ENCODE peak calls at places on chromosome 19, in nine cellular contexts. One of them, this sample, is unnamed.

GRCh38 chr19:48660854-48661731 is 11.7 kb downstream of the NTN5 start:
- DNase-seq in stimulated activated CD8-positive, alpha-beta memory T cell treated with anti-CD3 and anti-CD28 coated beads, Interleukin-12 subunit alpha, Interleukin-12 subunit beta, amount 100 ng/mL, for 4 hours: peak
- DNase-seq in stimulated activated CD4-positive, alpha-beta T cell treated with anti-CD3 and anti-CD28 coated beads, Interleukin-4, amount 100 ng/mL, for 1 hour: peak
- DNase-seq in mesendoderm: peak
- DNase-seq in activated CD4-positive, alpha-beta T cell treated with anti-CD3 and anti-CD28 coated beads for 1 hour: peak
- DNase-seq in Jurkat, Clone E6-1: peak
- DNase-seq in ELR: peak
- DNase-seq in uterus: peak
- DNase-seq in NCI-H1436: peak
- DNase-seq in this sample: peak

GRCh38 chr19:16872728-16873127 is 16.1 kb upstream of the F2RL3 start:
- DNase-seq in stimulated activated CD4-positive, alpha-beta T cell treated with anti-CD3 and anti-CD28 coated beads, Interleukin-4, amount 100 ng/mL, for 1 hour: no peak
- DNase-seq in NCI-H1436: no peak
- DNase-seq in uterus: no peak
- DNase-seq in activated CD4-positive, alpha-beta T cell treated with anti-CD3 and anti-CD28 coated beads for 1 hour: no peak
- DNase-seq in mesendoderm: no peak
- DNase-seq in Jurkat, Clone E6-1: no peak
- DNase-seq in stimulated activated CD8-positive, alpha-beta memory T cell treated with anti-CD3 and anti-CD28 coated beads, Interleukin-12 subunit alpha, Interleukin-12 subunit beta, amount 100 ng/mL, for 4 hours: no peak
- DNase-seq in ELR: no peak
- DNase-seq in this sample: no peak

GRCh38 chr19:1884291-1884718 is 991 bp downstream of the ABHD17A start:
- DNase-seq in stimulated activated CD8-positive, alpha-beta memory T cell treated with anti-CD3 and anti-CD28 coated beads, Interleukin-12 subunit alpha, Interleukin-12 subunit beta, amount 100 ng/mL, for 4 hours: peak
- DNase-seq in activated CD4-positive, alpha-beta T cell treated with anti-CD3 and anti-CD28 coated beads for 1 hour: no peak
- DNase-seq in Jurkat, Clone E6-1: no peak
- DNase-seq in stimulated activated CD4-positive, alpha-beta T cell treated with anti-CD3 and anti-CD28 coated beads, Interleukin-4, amount 100 ng/mL, for 1 hour: no peak
- DNase-seq in mesendoderm: no peak
- DNase-seq in ELR: no peak
- DNase-seq in NCI-H1436: no peak
- DNase-seq in uterus: no peak
- DNase-seq in this sample: no peak

GRCh38 chr19:31445406-31445805 is 96.2 kb upstream of the TSHZ3 start:
- DNase-seq in stimulated activated CD4-positive, alpha-beta T cell treated with anti-CD3 and anti-CD28 coated beads, Interleukin-4, amount 100 ng/mL, for 1 hour: no peak
- DNase-seq in NCI-H1436: no peak
- DNase-seq in activated CD4-positive, alpha-beta T cell treated with anti-CD3 and anti-CD28 coated beads for 1 hour: no peak
- DNase-seq in uterus: no peak
- DNase-seq in mesendoderm: no peak
- DNase-seq in stimulated activated CD8-positive, alpha-beta memory T cell treated with anti-CD3 and anti-CD28 coated beads, Interleukin-12 subunit alpha, Interleukin-12 subunit beta, amount 100 ng/mL, for 4 hours: no peak
- DNase-seq in ELR: no peak
- DNase-seq in Jurkat, Clone E6-1: no peak
- DNase-seq in this sample: no peak

GRCh38 chr19:41997121-41997850 is 3.3 kb upstream of the ATP1A3 start:
- DNase-seq in uterus: no peak
- DNase-seq in ELR: peak
- DNase-seq in NCI-H1436: peak
- DNase-seq in stimulated activated CD8-positive, alpha-beta memory T cell treated with anti-CD3 and anti-CD28 coated beads, Interleukin-12 subunit alpha, Interleukin-12 subunit beta, amount 100 ng/mL, for 4 hours: no peak
- DNase-seq in mesendoderm: peak
- DNase-seq in activated CD4-positive, alpha-beta T cell treated with anti-CD3 and anti-CD28 coated beads for 1 hour: no peak
- DNase-seq in stimulated activated CD4-positive, alpha-beta T cell treated with anti-CD3 and anti-CD28 coated beads, Interleukin-4, amount 100 ng/mL, for 1 hour: peak
- DNase-seq in Jurkat, Clone E6-1: no peak
- DNase-seq in this sample: peak

GRCh38 chr19:17751103-17751911 is at the start of gene FCHO1:
- DNase-seq in NCI-H1436: peak
- DNase-seq in stimulated activated CD8-positive, alpha-beta memory T cell treated with anti-CD3 and anti-CD28 coated beads, Interleukin-12 subunit alpha, Interleukin-12 subunit beta, amount 100 ng/mL, for 4 hours: peak
- DNase-seq in activated CD4-positive, alpha-beta T cell treated with anti-CD3 and anti-CD28 coated beads for 1 hour: peak
- DNase-seq in stimulated activated CD4-positive, alpha-beta T cell treated with anti-CD3 and anti-CD28 coated beads, Interleukin-4, amount 100 ng/mL, for 1 hour: peak
- DNase-seq in Jurkat, Clone E6-1: peak
- DNase-seq in uterus: no peak
- DNase-seq in mesendoderm: no peak
- DNase-seq in ELR: no peak
- DNase-seq in this sample: peak

GRCh38 chr19:5222178-5222577 is 118.4 kb downstream of the PTPRS start:
- DNase-seq in Jurkat, Clone E6-1: no peak
- DNase-seq in stimulated activated CD4-positive, alpha-beta T cell treated with anti-CD3 and anti-CD28 coated beads, Interleukin-4, amount 100 ng/mL, for 1 hour: no peak
- DNase-seq in activated CD4-positive, alpha-beta T cell treated with anti-CD3 and anti-CD28 coated beads for 1 hour: no peak
- DNase-seq in stimulated activated CD8-positive, alpha-beta memory T cell treated with anti-CD3 and anti-CD28 coated beads, Interleukin-12 subunit alpha, Interleukin-12 subunit beta, amount 100 ng/mL, for 4 hours: no peak
- DNase-seq in NCI-H1436: no peak
- DNase-seq in uterus: no peak
- DNase-seq in ELR: no peak
- DNase-seq in mesendoderm: no peak
- DNase-seq in this sample: no peak

GRCh38 chr19:50332264-50333038 is 3.3 kb upstream of the KCNC3 start:
- DNase-seq in NCI-H1436: no peak
- DNase-seq in uterus: no peak
- DNase-seq in Jurkat, Clone E6-1: no peak
- DNase-seq in stimulated activated CD4-positive, alpha-beta T cell treated with anti-CD3 and anti-CD28 coated beads, Interleukin-4, amount 100 ng/mL, for 1 hour: no peak
- DNase-seq in mesendoderm: peak
- DNase-seq in ELR: no peak
- DNase-seq in activated CD4-positive, alpha-beta T cell treated with anti-CD3 and anti-CD28 coated beads for 1 hour: no peak
- DNase-seq in stimulated activated CD8-positive, alpha-beta memory T cell treated with anti-CD3 and anti-CD28 coated beads, Interleukin-12 subunit alpha, Interleukin-12 subunit beta, amount 100 ng/mL, for 4 hours: no peak
- DNase-seq in this sample: no peak

GRCh38 chr19:30877591-30878230 is 471.5 kb downstream of the TSHZ3 start:
- DNase-seq in stimulated activated CD4-positive, alpha-beta T cell treated with anti-CD3 and anti-CD28 coated beads, Interleukin-4, amount 100 ng/mL, for 1 hour: no peak
- DNase-seq in NCI-H1436: no peak
- DNase-seq in stimulated activated CD8-positive, alpha-beta memory T cell treated with anti-CD3 and anti-CD28 coated beads, Interleukin-12 subunit alpha, Interleukin-12 subunit beta, amount 100 ng/mL, for 4 hours: no peak
- DNase-seq in Jurkat, Clone E6-1: no peak
- DNase-seq in uterus: no peak
- DNase-seq in ELR: no peak
- DNase-seq in mesendoderm: no peak
- DNase-seq in activated CD4-positive, alpha-beta T cell treated with anti-CD3 and anti-CD28 coated beads for 1 hour: no peak
- DNase-seq in this sample: no peak

GRCh38 chr19:31185261-31185660 is 164.0 kb downstream of the TSHZ3 start:
- DNase-seq in ELR: peak
- DNase-seq in NCI-H1436: no peak
- DNase-seq in activated CD4-positive, alpha-beta T cell treated with anti-CD3 and anti-CD28 coated beads for 1 hour: no peak
- DNase-seq in stimulated activated CD4-positive, alpha-beta T cell treated with anti-CD3 and anti-CD28 coated beads, Interleukin-4, amount 100 ng/mL, for 1 hour: no peak
- DNase-seq in Jurkat, Clone E6-1: no peak
- DNase-seq in mesendoderm: no peak
- DNase-seq in uterus: no peak
- DNase-seq in stimulated activated CD8-positive, alpha-beta memory T cell treated with anti-CD3 and anti-CD28 coated beads, Interleukin-12 subunit alpha, Interleukin-12 subunit beta, amount 100 ng/mL, for 4 hours: no peak
- DNase-seq in this sample: no peak

GRCh38 chr19:29245221-29245620 is 32.3 kb upstream of the UQCRFS1 start:
- DNase-seq in mesendoderm: no peak
- DNase-seq in uterus: no peak
- DNase-seq in Jurkat, Clone E6-1: no peak
- DNase-seq in NCI-H1436: no peak
- DNase-seq in stimulated activated CD4-positive, alpha-beta T cell treated with anti-CD3 and anti-CD28 coated beads, Interleukin-4, amount 100 ng/mL, for 1 hour: no peak
- DNase-seq in stimulated activated CD8-positive, alpha-beta memory T cell treated with anti-CD3 and anti-CD28 coated beads, Interleukin-12 subunit alpha, Interleukin-12 subunit beta, amount 100 ng/mL, for 4 hours: no peak
- DNase-seq in ELR: no peak
- DNase-seq in activated CD4-positive, alpha-beta T cell treated with anti-CD3 and anti-CD28 coated beads for 1 hour: no peak
- DNase-seq in this sample: no peak

GRCh38 chr19:46728693-46729339 is 11.9 kb upstream of the PRKD2 start:
- DNase-seq in stimulated activated CD8-positive, alpha-beta memory T cell treated with anti-CD3 and anti-CD28 coated beads, Interleukin-12 subunit alpha, Interleukin-12 subunit beta, amount 100 ng/mL, for 4 hours: peak
- DNase-seq in stimulated activated CD4-positive, alpha-beta T cell treated with anti-CD3 and anti-CD28 coated beads, Interleukin-4, amount 100 ng/mL, for 1 hour: peak
- DNase-seq in uterus: peak
- DNase-seq in ELR: peak
- DNase-seq in mesendoderm: peak
- DNase-seq in Jurkat, Clone E6-1: no peak
- DNase-seq in activated CD4-positive, alpha-beta T cell treated with anti-CD3 and anti-CD28 coated beads for 1 hour: peak
- DNase-seq in NCI-H1436: no peak
- DNase-seq in this sample: peak

GRCh38 chr19:33724723-33725060 is 72.0 kb upstream of the KCTD15 start:
- DNase-seq in activated CD4-positive, alpha-beta T cell treated with anti-CD3 and anti-CD28 coated beads for 1 hour: no peak
- DNase-seq in NCI-H1436: no peak
- DNase-seq in stimulated activated CD8-positive, alpha-beta memory T cell treated with anti-CD3 and anti-CD28 coated beads, Interleukin-12 subunit alpha, Interleukin-12 subunit beta, amount 100 ng/mL, for 4 hours: no peak
- DNase-seq in ELR: no peak
- DNase-seq in Jurkat, Clone E6-1: no peak
- DNase-seq in mesendoderm: no peak
- DNase-seq in uterus: no peak
- DNase-seq in stimulated activated CD4-positive, alpha-beta T cell treated with anti-CD3 and anti-CD28 coated beads, Interleukin-4, amount 100 ng/mL, for 1 hour: no peak
- DNase-seq in this sample: no peak

GRCh38 chr19:18157465-18158063 is 4.6 kb downstream of the PIK3R2 start:
- DNase-seq in ELR: no peak
- DNase-seq in uterus: no peak
- DNase-seq in NCI-H1436: peak
- DNase-seq in mesendoderm: no peak
- DNase-seq in activated CD4-positive, alpha-beta T cell treated with anti-CD3 and anti-CD28 coated beads for 1 hour: no peak
- DNase-seq in stimulated activated CD8-positive, alpha-beta memory T cell treated with anti-CD3 and anti-CD28 coated beads, Interleukin-12 subunit alpha, Interleukin-12 subunit beta, amount 100 ng/mL, for 4 hours: no peak
- DNase-seq in stimulated activated CD4-positive, alpha-beta T cell treated with anti-CD3 and anti-CD28 coated beads, Interleukin-4, amount 100 ng/mL, for 1 hour: no peak
- DNase-seq in Jurkat, Clone E6-1: no peak
- DNase-seq in this sample: no peak

GRCh38 chr19:1376415-1376805 is 7.3 kb upstream of the NDUFS7 start:
- DNase-seq in stimulated activated CD4-positive, alpha-beta T cell treated with anti-CD3 and anti-CD28 coated beads, Interleukin-4, amount 100 ng/mL, for 1 hour: no peak
- DNase-seq in uterus: no peak
- DNase-seq in Jurkat, Clone E6-1: no peak
- DNase-seq in activated CD4-positive, alpha-beta T cell treated with anti-CD3 and anti-CD28 coated beads for 1 hour: no peak
- DNase-seq in NCI-H1436: no peak
- DNase-seq in mesendoderm: no peak
- DNase-seq in ELR: no peak
- DNase-seq in stimulated activated CD8-positive, alpha-beta memory T cell treated with anti-CD3 and anti-CD28 coated beads, Interleukin-12 subunit alpha, Interleukin-12 subunit beta, amount 100 ng/mL, for 4 hours: no peak
- DNase-seq in this sample: no peak

GRCh38 chr19:30209617-30210600 is 162.3 kb upstream of the ZNF536 start:
- DNase-seq in activated CD4-positive, alpha-beta T cell treated with anti-CD3 and anti-CD28 coated beads for 1 hour: no peak
- DNase-seq in NCI-H1436: no peak
- DNase-seq in ELR: no peak
- DNase-seq in Jurkat, Clone E6-1: no peak
- DNase-seq in stimulated activated CD8-positive, alpha-beta memory T cell treated with anti-CD3 and anti-CD28 coated beads, Interleukin-12 subunit alpha, Interleukin-12 subunit beta, amount 100 ng/mL, for 4 hours: no peak
- DNase-seq in stimulated activated CD4-positive, alpha-beta T cell treated with anti-CD3 and anti-CD28 coated beads, Interleukin-4, amount 100 ng/mL, for 1 hour: no peak
- DNase-seq in mesendoderm: no peak
- DNase-seq in uterus: no peak
- DNase-seq in this sample: no peak

GRCh38 chr19:55537741-55538111 is 793 bp upstream of the SBK2 start:
- DNase-seq in Jurkat, Clone E6-1: no peak
- DNase-seq in stimulated activated CD4-positive, alpha-beta T cell treated with anti-CD3 and anti-CD28 coated beads, Interleukin-4, amount 100 ng/mL, for 1 hour: no peak
- DNase-seq in NCI-H1436: no peak
- DNase-seq in mesendoderm: peak
- DNase-seq in uterus: no peak
- DNase-seq in ELR: peak
- DNase-seq in activated CD4-positive, alpha-beta T cell treated with anti-CD3 and anti-CD28 coated beads for 1 hour: no peak
- DNase-seq in stimulated activated CD8-positive, alpha-beta memory T cell treated with anti-CD3 and anti-CD28 coated beads, Interleukin-12 subunit alpha, Interleukin-12 subunit beta, amount 100 ng/mL, for 4 hours: no peak
- DNase-seq in this sample: no peak

GRCh38 chr19:39166571-39167391 is 30.0 kb upstream of the NCCRP1 start:
- DNase-seq in Jurkat, Clone E6-1: no peak
- DNase-seq in activated CD4-positive, alpha-beta T cell treated with anti-CD3 and anti-CD28 coated beads for 1 hour: no peak
- DNase-seq in stimulated activated CD4-positive, alpha-beta T cell treated with anti-CD3 and anti-CD28 coated beads, Interleukin-4, amount 100 ng/mL, for 1 hour: no peak
- DNase-seq in NCI-H1436: no peak
- DNase-seq in stimulated activated CD8-positive, alpha-beta memory T cell treated with anti-CD3 and anti-CD28 coated beads, Interleukin-12 subunit alpha, Interleukin-12 subunit beta, amount 100 ng/mL, for 4 hours: no peak
- DNase-seq in uterus: peak
- DNase-seq in mesendoderm: no peak
- DNase-seq in ELR: no peak
- DNase-seq in this sample: no peak

GRCh38 chr19:3338541-3339181 is 27.7 kb upstream of the NFIC start:
- DNase-seq in uterus: peak
- DNase-seq in NCI-H1436: no peak
- DNase-seq in stimulated activated CD4-positive, alpha-beta T cell treated with anti-CD3 and anti-CD28 coated beads, Interleukin-4, amount 100 ng/mL, for 1 hour: peak
- DNase-seq in stimulated activated CD8-positive, alpha-beta memory T cell treated with anti-CD3 and anti-CD28 coated beads, Interleukin-12 subunit alpha, Interleukin-12 subunit beta, amount 100 ng/mL, for 4 hours: peak
- DNase-seq in Jurkat, Clone E6-1: peak
- DNase-seq in activated CD4-positive, alpha-beta T cell treated with anti-CD3 and anti-CD28 coated beads for 1 hour: peak
- DNase-seq in mesendoderm: no peak
- DNase-seq in ELR: no peak
- DNase-seq in this sample: no peak

GRCh38 chr19:2047449-2048103 is 3.5 kb downstream of the MKNK2 start:
- DNase-seq in NCI-H1436: no peak
- DNase-seq in ELR: peak
- DNase-seq in stimulated activated CD4-positive, alpha-beta T cell treated with anti-CD3 and anti-CD28 coated beads, Interleukin-4, amount 100 ng/mL, for 1 hour: no peak
- DNase-seq in Jurkat, Clone E6-1: no peak
- DNase-seq in activated CD4-positive, alpha-beta T cell treated with anti-CD3 and anti-CD28 coated beads for 1 hour: no peak
- DNase-seq in uterus: no peak
- DNase-seq in stimulated activated CD8-positive, alpha-beta memory T cell treated with anti-CD3 and anti-CD28 coated beads, Interleukin-12 subunit alpha, Interleukin-12 subunit beta, amount 100 ng/mL, for 4 hours: no peak
- DNase-seq in mesendoderm: no peak
- DNase-seq in this sample: no peak

GRCh38 chr19:50558039-50558438 is 10.2 kb downstream of the LRRC4B start:
- DNase-seq in NCI-H1436: no peak
- DNase-seq in Jurkat, Clone E6-1: no peak
- DNase-seq in activated CD4-positive, alpha-beta T cell treated with anti-CD3 and anti-CD28 coated beads for 1 hour: no peak
- DNase-seq in stimulated activated CD4-positive, alpha-beta T cell treated with anti-CD3 and anti-CD28 coated beads, Interleukin-4, amount 100 ng/mL, for 1 hour: no peak
- DNase-seq in ELR: no peak
- DNase-seq in stimulated activated CD8-positive, alpha-beta memory T cell treated with anti-CD3 and anti-CD28 coated beads, Interleukin-12 subunit alpha, Interleukin-12 subunit beta, amount 100 ng/mL, for 4 hours: no peak
- DNase-seq in mesendoderm: no peak
- DNase-seq in uterus: no peak
- DNase-seq in this sample: no peak

GRCh38 chr19:48415869-48416268 is 22.4 kb downstream of the GRIN2D start:
- DNase-seq in Jurkat, Clone E6-1: no peak
- DNase-seq in stimulated activated CD4-positive, alpha-beta T cell treated with anti-CD3 and anti-CD28 coated beads, Interleukin-4, amount 100 ng/mL, for 1 hour: no peak
- DNase-seq in activated CD4-positive, alpha-beta T cell treated with anti-CD3 and anti-CD28 coated beads for 1 hour: no peak
- DNase-seq in stimulated activated CD8-positive, alpha-beta memory T cell treated with anti-CD3 and anti-CD28 coated beads, Interleukin-12 subunit alpha, Interleukin-12 subunit beta, amount 100 ng/mL, for 4 hours: no peak
- DNase-seq in ELR: no peak
- DNase-seq in NCI-H1436: no peak
- DNase-seq in uterus: no peak
- DNase-seq in mesendoderm: no peak
- DNase-seq in this sample: no peak

GRCh38 chr19:12195501-12195860 is 32.6 kb downstream of the ZNF136 start:
- DNase-seq in NCI-H1436: no peak
- DNase-seq in ELR: no peak
- DNase-seq in uterus: no peak
- DNase-seq in stimulated activated CD8-positive, alpha-beta memory T cell treated with anti-CD3 and anti-CD28 coated beads, Interleukin-12 subunit alpha, Interleukin-12 subunit beta, amount 100 ng/mL, for 4 hours: no peak
- DNase-seq in mesendoderm: peak
- DNase-seq in activated CD4-positive, alpha-beta T cell treated with anti-CD3 and anti-CD28 coated beads for 1 hour: no peak
- DNase-seq in Jurkat, Clone E6-1: no peak
- DNase-seq in stimulated activated CD4-positive, alpha-beta T cell treated with anti-CD3 and anti-CD28 coated beads, Interleukin-4, amount 100 ng/mL, for 1 hour: no peak
- DNase-seq in this sample: no peak

GRCh38 chr19:37975071-37975470 is 68.1 kb downstream of the SIPA1L3 start:
- DNase-seq in mesendoderm: no peak
- DNase-seq in stimulated activated CD4-positive, alpha-beta T cell treated with anti-CD3 and anti-CD28 coated beads, Interleukin-4, amount 100 ng/mL, for 1 hour: no peak
- DNase-seq in stimulated activated CD8-positive, alpha-beta memory T cell treated with anti-CD3 and anti-CD28 coated beads, Interleukin-12 subunit alpha, Interleukin-12 subunit beta, amount 100 ng/mL, for 4 hours: no peak
- DNase-seq in ELR: no peak
- DNase-seq in NCI-H1436: no peak
- DNase-seq in uterus: no peak
- DNase-seq in Jurkat, Clone E6-1: no peak
- DNase-seq in activated CD4-positive, alpha-beta T cell treated with anti-CD3 and anti-CD28 coated beads for 1 hour: no peak
- DNase-seq in this sample: no peak

GRCh38 chr19:28838909-28839308 is 374.0 kb downstream of the UQCRFS1 start:
- DNase-seq in Jurkat, Clone E6-1: no peak
- DNase-seq in activated CD4-positive, alpha-beta T cell treated with anti-CD3 and anti-CD28 coated beads for 1 hour: no peak
- DNase-seq in stimulated activated CD4-positive, alpha-beta T cell treated with anti-CD3 and anti-CD28 coated beads, Interleukin-4, amount 100 ng/mL, for 1 hour: no peak
- DNase-seq in NCI-H1436: no peak
- DNase-seq in ELR: no peak
- DNase-seq in mesendoderm: no peak
- DNase-seq in stimulated activated CD8-positive, alpha-beta memory T cell treated with anti-CD3 and anti-CD28 coated beads, Interleukin-12 subunit alpha, Interleukin-12 subunit beta, amount 100 ng/mL, for 4 hours: no peak
- DNase-seq in uterus: no peak
- DNase-seq in this sample: no peak

GRCh38 chr19:3653865-3654513 is 27.4 kb upstream of the CACTIN start:
- DNase-seq in uterus: no peak
- DNase-seq in NCI-H1436: no peak
- DNase-seq in ELR: peak
- DNase-seq in stimulated activated CD8-positive, alpha-beta memory T cell treated with anti-CD3 and anti-CD28 coated beads, Interleukin-12 subunit alpha, Interleukin-12 subunit beta, amount 100 ng/mL, for 4 hours: no peak
- DNase-seq in stimulated activated CD4-positive, alpha-beta T cell treated with anti-CD3 and anti-CD28 coated beads, Interleukin-4, amount 100 ng/mL, for 1 hour: peak
- DNase-seq in Jurkat, Clone E6-1: no peak
- DNase-seq in activated CD4-positive, alpha-beta T cell treated with anti-CD3 and anti-CD28 coated beads for 1 hour: no peak
- DNase-seq in mesendoderm: no peak
- DNase-seq in this sample: no peak

This sample was measured in activated B cell treated with CpG ODN at 0.5 μM for 24 hours.